ENCODE peak calls at places on chromosomes 7 and 10, in six cellular contexts. I is cardiac septum, O is RCC 7860, Y is GM04503, Q is heart left ventricle, U is hypothalamus. N is an unnamed sample.

GRCh38 chr10:22503315-22504090 is 158.2 kb downstream of the SPAG6 start:
- DNase-seq in I (no peak), O (peak), Y (no peak), Q (no peak), U (no peak), N (peak)

GRCh38 chr10:69452676-69453415 is 1.6 kb downstream of the TSPAN15 start:
- DNase-seq in I (no peak), O (no peak), Y (no peak), Q (no peak), U (no peak), N (no peak)

GRCh38 chr7:44325811-44326241 is 432 bp upstream of the CAMK2B start:
- DNase-seq in I (peak), O (no peak), Y (no peak), Q (no peak), U (no peak), N (no peak)

GRCh38 chr10:12401466-12401865 is 52.1 kb downstream of the CAMK1D start:
- DNase-seq in I (no peak), O (no peak), Y (no peak), Q (no peak), U (no peak), N (no peak)

GRCh38 chr7:142898377-142899235 is 13.1 kb upstream of the TRPV6 start:
- DNase-seq in I (no peak), O (no peak), Y (no peak), Q (no peak), U (no peak), N (peak)

GRCh38 chr10:75438275-75438674 is 6.9 kb downstream of the LRMDA start:
- DNase-seq in I (no peak), O (no peak), Y (no peak), Q (no peak), U (no peak), N (no peak)

GRCh38 chr10:70950062-70950461 is 61.7 kb upstream of the PCBD1 start:
- DNase-seq in I (no peak), O (no peak), Y (no peak), Q (no peak), U (no peak), N (no peak)

GRCh38 chr10:13231190-13231589 is 3.0 kb downstream of the UCMA start:
- DNase-seq in I (no peak), O (no peak), Y (no peak), Q (no peak), U (no peak), N (no peak)

GRCh38 chr7:150340875-150341262 is 560 bp downstream of the RARRES2 start:
- DNase-seq in I (no peak), O (no peak), Y (no peak), Q (no peak), U (no peak), N (no peak)

GRCh38 chr7:27997188-27997707 is 183.3 kb downstream of the JAZF1 start:
- DNase-seq in I (no peak), O (no peak), Y (no peak), Q (no peak), U (no peak), N (no peak)

GRCh38 chr10:69653561-69653960 is 23.5 kb downstream of the FAM241B start:
- DNase-seq in I (no peak), O (no peak), Y (no peak), Q (no peak), U (no peak), N (no peak)

GRCh38 chr7:28787116-28787515 is 171.0 kb downstream of the TRIL start:
- DNase-seq in I (no peak), O (no peak), Y (no peak), Q (no peak), U (no peak), N (no peak)

GRCh38 chr10:70733051-70733450 is 52.1 kb downstream of the TBATA start:
- DNase-seq in I (no peak), O (no peak), Y (no peak), Q (no peak), U (no peak), N (no peak)

GRCh38 chr7:12244129-12244528 is 33.0 kb downstream of the TMEM106B start:
- DNase-seq in I (no peak), O (no peak), Y (no peak), Q (no peak), U (no peak), N (peak)

GRCh38 chr10:93248583-93249227 is 175.0 kb downstream of the CYP26A1 start:
- DNase-seq in I (no peak), O (no peak), Y (no peak), Q (no peak), U (no peak), N (no peak)

GRCh38 chr10:95408931-95409873 is 118.4 kb upstream of the PDLIM1 start:
- DNase-seq in I (peak), O (no peak), Y (no peak), Q (no peak), U (peak), N (peak)

GRCh38 chr7:99679032-99679399 is 780 bp downstream of the CYP3A5 start:
- DNase-seq in I (no peak), O (peak), Y (no peak), Q (no peak), U (no peak), N (peak)

GRCh38 chr10:24238527-24239247 is 29.7 kb downstream of the KIAA1217 start:
- DNase-seq in I (no peak), O (no peak), Y (no peak), Q (no peak), U (no peak), N (peak)

GRCh38 chr7:54831644-54832095 is 72.7 kb upstream of the SEC61G start:
- DNase-seq in I (no peak), O (peak), Y (no peak), Q (no peak), U (no peak), N (peak)

GRCh38 chr7:131284702-131285419 is 42.8 kb upstream of the MKLN1 start:
- DNase-seq in I (no peak), O (no peak), Y (no peak), Q (no peak), U (peak), N (peak)

GRCh38 chr10:71035511-71036278 is 147.3 kb upstream of the PCBD1 start:
- DNase-seq in I (peak), O (no peak), Y (no peak), Q (no peak), U (no peak), N (no peak)

GRCh38 chr10:58969578-58969977 is 206.9 kb upstream of the PHYHIPL start:
- DNase-seq in I (no peak), O (peak), Y (no peak), Q (no peak), U (no peak), N (peak)

N was measured in kidney tubule cell.